ENCODE peak calls at places on chromosome 18, in four cellular contexts. Q, Z, E and L are unnamed samples.

GRCh38 chr18:79516441-79516931 is 120.8 kb downstream of the NFATC1 start:
- DNase-seq in E (no peak), Q (no peak), Z (no peak), L (no peak)

GRCh38 chr18:24112874-24113615 is 25.8 kb upstream of the CABYR start:
- DNase-seq in Z (no peak), Q (peak), E (no peak), L (no peak)

GRCh38 chr18:36153203-36153602 is 23.5 kb downstream of the ELP2 start:
- DNase-seq in Q (no peak), Z (no peak), E (no peak), L (no peak)

GRCh38 chr18:13500891-13501887 is 225.2 kb downstream of the FAM210A start:
- DNase-seq in Z (no peak), Q (no peak), E (no peak), L (peak)

GRCh38 chr18:12883003-12883683 is 894 bp downstream of the PTPN2 start:
- DNase-seq in Q (no peak), E (no peak), Z (peak), L (no peak)

GRCh38 chr18:9570255-9570654 is 44.1 kb downstream of the PPP4R1 start:
- DNase-seq in Q (no peak), Z (no peak), E (no peak), L (no peak)

GRCh38 chr18:36303203-36303844 is 5.8 kb downstream of the FHOD3 start:
- DNase-seq in E (no peak), Q (no peak), Z (no peak), L (no peak)

GRCh38 chr18:2644535-2644934 is 11.0 kb upstream of the SMCHD1 start:
- DNase-seq in E (no peak), Q (no peak), Z (no peak), L (no peak)

GRCh38 chr18:72910045-72910444 is 42.3 kb upstream of the NETO1 start:
- DNase-seq in Z (no peak), Q (no peak), E (no peak), L (no peak)

GRCh38 chr18:23143059-23143831 is 8.0 kb downstream of the CABLES1 start:
- DNase-seq in Z (no peak), Q (peak), E (no peak), L (no peak)

GRCh38 chr18:46950064-46950656 is 32.8 kb downstream of the KATNAL2 start:
- DNase-seq in E (peak), Z (peak), Q (no peak), L (peak)

GRCh38 chr18:39564716-39565115 is 1999.1 kb upstream of the CELF4 start:
- DNase-seq in Q (no peak), Z (no peak), E (no peak), L (no peak)

GRCh38 chr18:22173221-22173927 is 4.0 kb downstream of the GATA6 start:
- DNase-seq in E (no peak), Z (no peak), Q (no peak), L (no peak)

GRCh38 chr18:11861583-11862288 is 10.5 kb downstream of the CHMP1B start:
- DNase-seq in E (no peak), Z (no peak), Q (no peak), L (no peak)

GRCh38 chr18:23137093-23137640 is 1.9 kb downstream of the CABLES1 start:
- DNase-seq in Z (no peak), E (no peak), Q (no peak), L (no peak)

GRCh38 chr18:59898609-59899297 is 1.0 kb upstream of the PMAIP1 start:
- DNase-seq in Q (no peak), Z (no peak), E (no peak), L (no peak)

GRCh38 chr18:9663377-9663776 is 44.7 kb upstream of the RAB31 start:
- DNase-seq in Q (no peak), E (no peak), Z (no peak), L (no peak)

GRCh38 chr18:80109676-80110078 is 615 bp downstream of the ADNP2 start:
- DNase-seq in E (peak), Q (no peak), Z (peak), L (peak)

GRCh38 chr18:66495844-66496243 is 108.0 kb downstream of the CDH19 start:
- DNase-seq in Z (peak), E (peak), Q (no peak), L (peak)

GRCh38 chr18:10840768-10841167 is 308.6 kb downstream of the PIEZO2 start:
- DNase-seq in E (no peak), Q (no peak), Z (no peak), L (no peak)
- TF ChIP-seq JUND in E (no peak), Q (no peak), Z (no peak), L (no peak)

GRCh38 chr18:5895300-5895885 is at the start of gene TMEM200C:
- DNase-seq in E (no peak), Q (no peak), Z (peak), L (no peak)
- TF ChIP-seq JUND in E (no peak), Q (no peak), Z (no peak), L (no peak)

GRCh38 chr18:48629730-48630324 is 91.0 kb downstream of the CTIF start:
- DNase-seq in Z (peak), E (no peak), Q (peak), L (no peak)
- TF ChIP-seq JUND in Z (peak), E (no peak), Q (peak), L (no peak)

DNA sequence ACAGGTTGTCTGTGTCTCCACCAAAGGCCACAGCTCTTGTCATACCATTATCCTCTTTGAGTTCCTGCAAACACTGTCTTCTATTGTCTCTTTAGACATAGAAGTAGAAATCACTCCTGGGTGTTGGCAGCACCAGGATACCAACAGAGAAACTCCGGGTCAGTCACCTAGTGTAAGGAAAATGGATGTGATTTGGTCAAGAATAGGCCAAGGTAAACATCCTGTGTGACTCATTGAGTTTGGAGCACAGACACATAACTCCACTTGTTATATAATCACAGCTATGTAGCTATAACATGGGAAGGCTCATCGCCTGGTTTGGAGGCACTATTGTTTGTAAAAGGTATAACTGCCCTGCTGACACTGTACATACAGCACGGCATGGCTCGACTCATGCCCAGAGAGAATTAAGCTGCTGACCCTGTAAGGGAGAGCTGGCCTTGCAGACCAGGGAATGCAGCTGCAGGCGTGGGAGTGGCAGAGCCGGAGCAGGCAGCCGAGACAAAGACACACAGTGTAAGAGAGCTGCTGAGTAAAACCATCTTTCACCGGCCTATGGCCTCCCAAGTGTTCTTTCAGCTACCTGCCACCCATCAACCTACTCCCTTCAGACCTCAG is 3.4 kb upstream of the TXNL1 start:
- DNase-seq in Q (no peak), E (no peak), Z (no peak), L (no peak)
- TF ChIP-seq JUND in Q (no peak), E (no peak), Z (no peak), L (no peak)

GRCh38 chr18:56200381-56200831 is 438.0 kb downstream of the TXNL1 start:
- DNase-seq in Z (no peak), Q (no peak), E (no peak), L (no peak)
- TF ChIP-seq JUND in Z (no peak), Q (no peak), E (no peak), L (no peak)

GRCh38 chr18:53134711-53135110 is 794.7 kb downstream of the DCC start:
- DNase-seq in Q (no peak), Z (no peak), E (no peak), L (no peak)
- TF ChIP-seq JUND in Q (no peak), Z (no peak), E (no peak), L (no peak)

GRCh38 chr18:78228974-78229373 is 750.6 kb upstream of the SALL3 start:
- DNase-seq in Z (no peak), E (no peak), Q (no peak), L (no peak)
- TF ChIP-seq JUND in Z (no peak), E (no peak), Q (no peak), L (no peak)

GRCh38 chr18:44735071-44735470 is 54.4 kb downstream of the SETBP1 start:
- DNase-seq in Q (no peak), Z (no peak), E (no peak), L (no peak)

GRCh38 chr18:44731866-44732555 is 51.3 kb downstream of the SETBP1 start:
- DNase-seq in E (no peak), Z (no peak), Q (no peak), L (peak)

GRCh38 chr18:44733754-44734465 is 53.2 kb downstream of the SETBP1 start:
- DNase-seq in E (no peak), Q (no peak), Z (no peak), L (no peak)

GRCh38 chr18:44732604-44733003 is 51.9 kb downstream of the SETBP1 start:
- DNase-seq in E (no peak), Q (no peak), Z (no peak), L (no peak)

DNA sequence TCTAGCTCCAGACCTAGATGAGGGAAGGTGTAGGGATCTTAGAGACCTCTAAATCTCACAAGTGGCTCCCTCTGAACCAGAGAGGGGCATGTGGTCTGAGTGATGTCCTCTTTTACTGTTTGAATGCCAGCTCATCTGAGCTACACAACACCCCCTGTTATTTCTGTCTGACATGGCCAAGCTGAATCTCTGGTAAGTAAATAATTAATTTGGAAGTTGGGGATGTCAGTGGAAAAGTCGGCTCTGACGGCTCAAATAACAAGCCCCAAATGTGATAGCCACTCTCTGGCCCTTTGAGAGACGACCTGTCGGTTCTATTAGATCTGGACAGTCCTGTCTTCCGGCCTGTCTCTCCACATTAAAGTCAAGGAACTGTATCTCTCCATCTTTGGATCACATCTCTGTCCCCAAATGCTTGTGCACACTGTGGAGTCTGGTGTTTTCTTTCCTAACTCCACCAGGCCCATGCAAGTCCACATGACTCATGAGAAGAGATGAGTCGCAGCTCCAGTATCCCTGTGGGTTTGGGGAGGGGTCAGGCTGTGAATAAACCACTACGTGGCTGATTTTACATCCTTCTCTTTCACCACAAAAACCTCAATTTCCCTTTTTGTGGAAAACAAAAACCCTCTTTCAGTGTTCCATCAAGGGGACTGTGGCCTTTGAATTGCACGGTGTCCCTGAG is 52.5 kb downstream of the SETBP1 start:
- DNase-seq in Z (no peak), E (peak), Q (no peak), L (no peak)
- TF ChIP-seq JUND in Z (peak), E (no peak), Q (no peak), L (no peak)

GRCh38 chr18:62551972-62552513 is 29.2 kb downstream of the ZCCHC2 start:
- DNase-seq in E (no peak), Q (no peak), Z (no peak), L (no peak)

GRCh38 chr18:62550746-62551145 is 27.9 kb downstream of the ZCCHC2 start:
- DNase-seq in E (no peak), Z (no peak), Q (no peak), L (no peak)

GRCh38 chr18:62556397-62556796 is 33.6 kb downstream of the ZCCHC2 start:
- DNase-seq in Z (no peak), E (no peak), Q (no peak), L (no peak)

GRCh38 chr18:62555135-62555534 is 32.3 kb downstream of the ZCCHC2 start:
- DNase-seq in E (peak), Q (no peak), Z (no peak), L (no peak)

DNA sequence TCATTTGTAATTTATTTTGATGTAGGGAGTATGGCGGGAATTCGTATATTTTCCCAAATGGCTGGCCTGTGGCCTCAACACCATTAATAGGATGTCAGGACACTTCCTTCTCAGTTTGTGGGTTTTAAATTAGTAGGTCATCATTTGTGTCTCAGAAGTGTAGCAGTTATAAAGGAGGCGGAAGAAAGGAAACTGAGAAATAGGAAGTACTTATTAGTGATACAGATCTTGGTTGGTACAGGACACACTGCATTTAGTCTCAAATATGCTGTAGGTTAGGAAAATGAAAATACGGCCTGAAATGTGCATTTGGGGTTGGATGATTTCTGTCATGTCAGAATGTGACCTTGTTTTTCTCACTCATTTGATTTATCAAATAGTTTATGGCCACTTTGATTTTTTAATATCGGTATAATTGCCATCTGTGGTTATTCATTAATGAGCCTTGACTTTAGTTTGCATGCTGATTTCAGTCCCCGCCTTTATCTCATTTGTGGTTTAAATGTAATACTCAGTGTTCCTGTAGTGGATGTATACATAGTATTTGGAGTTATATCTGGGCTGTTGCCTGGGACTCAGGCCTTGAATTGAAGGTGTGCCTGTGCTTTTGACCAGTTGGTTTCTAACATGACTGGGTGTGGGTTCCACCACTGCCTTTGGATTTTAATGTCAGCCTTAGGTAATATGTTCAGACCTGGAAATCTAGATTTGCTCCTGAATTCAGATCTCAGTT is 31.4 kb downstream of the ZCCHC2 start:
- DNase-seq in Z (no peak), Q (no peak), E (no peak), L (no peak)
- TF ChIP-seq JUND in Z (no peak), Q (no peak), E (no peak), L (no peak)